ENCODE peak calls at places on chromosomes 6 and 20, in four cellular contexts. J, N, F and Y are unnamed samples.

GRCh38 chr20:45752747-45753146 is 30.6 kb downstream of the SPINT4 start:
- DNase-seq in F (no peak), J (peak), N (no peak), Y (no peak)

GRCh38 chr20:47713941-47714450 is 71.3 kb downstream of the SULF2 start:
- DNase-seq in F (no peak), N (no peak), J (no peak), Y (no peak)

GRCh38 chr6:37695273-37695672 is 2.4 kb downstream of the MDGA1 start:
- DNase-seq in N (no peak), F (no peak), J (no peak), Y (no peak)

GRCh38 chr6:106751501-106752252 is 122.3 kb downstream of the QRSL1 start:
- DNase-seq in J (no peak), N (peak), F (no peak), Y (no peak)

GRCh38 chr20:22691369-22692118 is 107.2 kb upstream of the FOXA2 start:
- DNase-seq in N (peak), J (peak), F (peak), Y (peak)

GRCh38 chr6:142014515-142014914 is 118.2 kb upstream of the GJE1 start:
- DNase-seq in N (no peak), F (no peak), J (no peak), Y (no peak)

GRCh38 chr6:31065556-31065955 is 46.8 kb downstream of the C6orf15 start:
- DNase-seq in J (no peak), N (no peak), F (no peak), Y (no peak)

GRCh38 chr6:148497256-148497655 is 154.6 kb downstream of the SASH1 start:
- DNase-seq in N (no peak), J (no peak), F (no peak), Y (no peak)

GRCh38 chr20:64106435-64106961 is 867 bp downstream of the NPBWR2 start:
- DNase-seq in J (no peak), N (no peak), F (no peak), Y (no peak)

GRCh38 chr20:18632196-18632789 is 44.4 kb downstream of the DTD1 start:
- DNase-seq in N (peak), F (peak), J (peak), Y (no peak)

GRCh38 chr6:89351632-89352328 is 742 bp downstream of the UBE2J1 start:
- DNase-seq in N (no peak), J (no peak), F (no peak), Y (no peak)

GRCh38 chr6:19873031-19873430 is 35.9 kb downstream of the ID4 start:
- DNase-seq in N (no peak), F (no peak), J (no peak), Y (no peak)